ENCODE peak calls at places on chromosomes 6 and 20, in five cellular contexts. H, B, X, Y and W are unnamed samples. For H3K4me1, the result is how much of the 10 kb centered on the place peaks cover.

GRCh38 chr6:1604991-1605821 is 4.5 kb upstream of the FOXC1 start:
- DNase-seq in H (no peak), B (no peak), X (no peak), Y (peak), W (no peak)

GRCh38 chr20:19233025-19233794 is 20.8 kb downstream of the SLC24A3 start:
- DNase-seq in Y (no peak), H (no peak), B (peak), X (no peak), W (no peak)

GRCh38 chr6:20437639-20438038 is 36.0 kb downstream of the E2F3 start:
- DNase-seq in X (no peak), B (no peak), Y (no peak), H (no peak), W (no peak)

GRCh38 chr20:49595811-49596545 is 28.0 kb upstream of the PTGIS start:
- DNase-seq in B (no peak), H (no peak), Y (no peak), X (peak), W (no peak)

GRCh38 chr6:136520520-136520919 is 29.7 kb downstream of the MAP7 start:
- DNase-seq in H (peak), X (no peak), B (no peak), Y (no peak), W (no peak)

GRCh38 chr6:6277418-6277817 is 43.0 kb downstream of the F13A1 start:
- DNase-seq in X (no peak), B (no peak), H (peak), Y (no peak), W (no peak)

GRCh38 chr6:36735110-36735971 is 37.7 kb downstream of the RAB44 start:
- DNase-seq in H (no peak), X (peak), B (peak), Y (peak), W (peak)

GRCh38 chr20:41344477-41344876 is 3.9 kb downstream of the LPIN3 start:
- DNase-seq in Y (no peak), H (no peak), X (no peak), B (no peak), W (peak)

GRCh38 chr20:57659789-57660509 is 39.7 kb upstream of the ZBP1 start:
- DNase-seq in H (no peak), X (no peak), Y (no peak), B (peak), W (peak)

GRCh38 chr6:161417712-161418457 is 144.0 kb upstream of the AGPAT4 start:
- DNase-seq in X (no peak), B (peak), Y (peak), H (no peak), W (no peak)

GRCh38 chr20:8933391-8933807 is 135.5 kb upstream of the PLCB4 start:
- DNase-seq in B (peak), X (no peak), Y (no peak), H (no peak), W (no peak)

GRCh38 chr6:140059947-140060346 is 685.5 kb upstream of the CITED2 start:
- DNase-seq in Y (no peak), H (no peak), X (no peak), B (no peak), W (no peak)

GRCh38 chr6:148818939-148819575 is 72.2 kb downstream of the UST start:
- DNase-seq in H (peak), X (no peak), Y (no peak), B (no peak), W (no peak)

GRCh38 chr20:62499758-62500236 is 24.0 kb upstream of the GATA5 start:
- DNase-seq in Y (no peak), X (no peak), B (no peak), H (no peak), W (no peak)

GRCh38 chr20:23782366-23782983 is 31.7 kb upstream of the CST1 start:
- DNase-seq in B (no peak), X (peak), H (peak), Y (no peak), W (no peak)

GRCh38 chr6:17585766-17586502 is 14.2 kb upstream of the FAM8A1 start:
- DNase-seq in Y (no peak), H (peak), X (peak), B (no peak), W (no peak)

GRCh38 chr6:42279966-42280629 is 62.4 kb upstream of the MRPS10 start:
- DNase-seq in X (peak), H (no peak), Y (peak), B (peak), W (no peak)
- H3K4me1 ChIP-seq in X (under half), H (under half), Y (under half), B (under half), W (under half)

GRCh38 chr6:54481096-54481495 is 172.9 kb downstream of the TINAG start:
- DNase-seq in Y (no peak), B (no peak), H (no peak), X (peak), W (no peak)
- TF ChIP-seq CTCF in Y (no peak), B (no peak), H (no peak), X (no peak), W (no peak)

GRCh38 chr6:87139236-87139635 is 16.1 kb upstream of the ZNF292 start:
- DNase-seq in Y (no peak), X (peak), B (no peak), H (peak), W (no peak)
- H3K27ac ChIP-seq in Y (no peak), X (no peak), B (no peak), H (no peak), W (no peak)

GRCh38 chr6:26454641-26455040 is 3.1 kb upstream of the BTN2A1 start:
- DNase-seq in Y (no peak), X (no peak), H (no peak), B (no peak), W (no peak)
- H3K4me1 ChIP-seq in Y (under half), X (under half), H (under half), B (under half), W (under half)